ENCODE peak calls at places on chromosome 1, in four cellular contexts. One of them, this sample, is unnamed.

GRCh38 chr1:231918239-231919015 is 291.8 kb downstream of the DISC1 start:
- DNase-seq in GM12878: peak; percentile 8
- DNase-seq in HepG2: no peak
- DNase-seq in K562: no peak
- DNase-seq in this sample: no peak

GRCh38 chr1:18109756-18110597 is 2.4 kb downstream of the IGSF21 start:
- DNase-seq in GM12878: no peak
- DNase-seq in HepG2: no peak
- DNase-seq in K562: no peak
- DNase-seq in this sample: peak; percentile 65

GRCh38 chr1:239952348-239953307 is 139.1 kb upstream of the FMN2 start:
- DNase-seq in GM12878: no peak
- DNase-seq in HepG2: peak; percentile 29
- DNase-seq in K562: no peak
- DNase-seq in this sample: peak; percentile 63

GRCh38 chr1:63276625-63277024 is 45.7 kb upstream of the FOXD3 start:
- DNase-seq in K562: no peak
- DNase-seq in HepG2: no peak
- DNase-seq in GM12878: no peak
- DNase-seq in this sample: peak; percentile 45

GRCh38 chr1:23019851-23020625 is 770 bp downstream of the KDM1A start:
- DNase-seq in GM12878: no peak
- DNase-seq in K562: peak; percentile 59
- DNase-seq in HepG2: peak; percentile 44
- DNase-seq in this sample: peak; percentile 34

GRCh38 chr1:162003825-162004205 is 19.9 kb downstream of the OLFML2B start:
- DNase-seq in K562: no peak
- DNase-seq in GM12878: no peak
- DNase-seq in HepG2: no peak
- DNase-seq in this sample: no peak

GRCh38 chr1:204434116-204434755 is 22.6 kb upstream of the PPP1R15B start:
- DNase-seq in K562: no peak
- DNase-seq in GM12878: no peak
- DNase-seq in HepG2: no peak
- DNase-seq in this sample: no peak

GRCh38 chr1:226223786-226224244 is 351 bp downstream of the MIXL1 start:
- DNase-seq in K562: no peak
- DNase-seq in GM12878: no peak
- DNase-seq in HepG2: no peak
- DNase-seq in this sample: no peak

GRCh38 chr1:224753491-224753890 is 137.4 kb downstream of the CNIH3 start:
- DNase-seq in HepG2: no peak
- DNase-seq in K562: no peak
- DNase-seq in GM12878: no peak
- DNase-seq in this sample: no peak

GRCh38 chr1:93608188-93609109 is 73.2 kb downstream of the BCAR3 start:
- DNase-seq in HepG2: no peak
- DNase-seq in K562: no peak
- DNase-seq in GM12878: no peak
- DNase-seq in this sample: no peak

GRCh38 chr1:14037101-14037807 is 337.3 kb downstream of the PRDM2 start:
- DNase-seq in K562: no peak
- DNase-seq in HepG2: no peak
- DNase-seq in GM12878: no peak
- DNase-seq in this sample: no peak

GRCh38 chr1:165350861-165351260 is 5.7 kb downstream of the LMX1A start:
- DNase-seq in HepG2: no peak
- DNase-seq in GM12878: no peak
- DNase-seq in K562: no peak
- DNase-seq in this sample: no peak

GRCh38 chr1:80417651-80418050 is 1383.1 kb upstream of the ADGRL2 start:
- DNase-seq in GM12878: no peak
- DNase-seq in HepG2: no peak
- DNase-seq in K562: no peak
- DNase-seq in this sample: no peak

GRCh38 chr1:13646533-13646932 is 53.5 kb upstream of the PRDM2 start:
- DNase-seq in K562: no peak
- DNase-seq in HepG2: no peak
- DNase-seq in GM12878: no peak
- DNase-seq in this sample: no peak

GRCh38 chr1:203167026-203167912 is 8.4 kb downstream of the MYBPH start:
- DNase-seq in K562: no peak
- DNase-seq in HepG2: no peak
- DNase-seq in GM12878: no peak
- DNase-seq in this sample: no peak

GRCh38 chr1:208544794-208545193 is 300.6 kb upstream of the PLXNA2 start:
- DNase-seq in HepG2: no peak
- DNase-seq in K562: no peak
- DNase-seq in GM12878: peak; percentile 4
- DNase-seq in this sample: no peak

GRCh38 chr1:178091986-178092745 is 1.7 kb upstream of the RASAL2 start:
- DNase-seq in HepG2: peak; percentile 29
- DNase-seq in K562: no peak
- DNase-seq in GM12878: no peak
- DNase-seq in this sample: no peak

GRCh38 chr1:200527670-200528069 is 92.9 kb downstream of the KIF14 start:
- DNase-seq in HepG2: no peak
- DNase-seq in GM12878: no peak
- DNase-seq in K562: no peak
- DNase-seq in this sample: no peak

GRCh38 chr1:84944767-84945486 is 51.9 kb upstream of the LPAR3 start:
- DNase-seq in K562: peak; percentile 69
- DNase-seq in GM12878: peak; percentile 81
- DNase-seq in HepG2: peak; percentile 84
- DNase-seq in this sample: peak; percentile 83

GRCh38 chr1:100799954-100800612 is 80.5 kb downstream of the VCAM1 start:
- DNase-seq in HepG2: peak; percentile 27
- DNase-seq in GM12878: no peak
- DNase-seq in K562: no peak
- DNase-seq in this sample: no peak

GRCh38 chr1:29360768-29361167 is 124.4 kb downstream of the PTPRU start:
- DNase-seq in K562: no peak
- DNase-seq in HepG2: no peak
- DNase-seq in GM12878: no peak
- DNase-seq in this sample: no peak

GRCh38 chr1:228318823-228319241 is 87.8 kb downstream of the TRIM11 start:
- DNase-seq in HepG2: no peak
- DNase-seq in K562: no peak
- DNase-seq in GM12878: no peak
- DNase-seq in this sample: no peak

GRCh38 chr1:190022709-190023108 is 455.0 kb downstream of the BRINP3 start:
- DNase-seq in GM12878: no peak
- DNase-seq in HepG2: no peak
- DNase-seq in K562: no peak
- DNase-seq in this sample: no peak

GRCh38 chr1:196152975-196153374 is 455.3 kb downstream of the KCNT2 start:
- DNase-seq in K562: no peak
- DNase-seq in HepG2: no peak
- DNase-seq in GM12878: no peak
- DNase-seq in this sample: no peak

GRCh38 chr1:196144588-196144987 is 463.7 kb downstream of the KCNT2 start:
- DNase-seq in K562: no peak
- DNase-seq in HepG2: no peak
- DNase-seq in GM12878: no peak
- DNase-seq in this sample: no peak

GRCh38 chr1:196147530-196147929 is 460.7 kb downstream of the KCNT2 start:
- DNase-seq in HepG2: no peak
- DNase-seq in K562: no peak
- DNase-seq in GM12878: no peak
- DNase-seq in this sample: no peak

GRCh38 chr1:196152086-196152485 is 456.2 kb downstream of the KCNT2 start:
- DNase-seq in K562: peak; percentile 14
- DNase-seq in GM12878: no peak
- DNase-seq in HepG2: no peak
- DNase-seq in this sample: no peak

DNA sequence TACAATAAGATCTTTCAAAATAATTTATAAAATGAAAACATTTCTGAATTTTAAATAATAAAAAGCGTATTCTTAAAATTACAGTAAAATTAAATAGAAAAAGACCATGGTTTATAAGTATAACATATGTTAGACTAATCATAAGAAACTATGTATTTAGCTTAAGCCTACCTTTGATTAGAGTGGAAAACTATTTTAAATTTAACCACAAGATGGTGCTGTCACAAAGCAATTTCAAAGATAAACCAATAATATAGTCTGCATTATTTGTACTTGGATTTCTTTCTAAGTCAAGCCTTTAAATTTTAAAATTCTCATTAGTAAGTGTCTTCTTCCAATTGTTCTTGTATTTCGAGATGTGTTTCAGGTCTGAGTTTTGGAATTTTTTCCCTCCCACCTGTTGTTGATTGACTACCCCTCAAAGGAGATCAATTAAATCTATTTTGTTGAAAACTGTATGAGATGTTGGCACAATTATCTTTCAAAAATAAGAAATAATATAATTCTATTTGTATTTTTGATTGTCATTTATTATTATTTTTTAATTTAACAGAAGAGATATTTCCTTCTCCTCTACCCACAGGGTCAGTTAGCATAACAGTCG is 459.8 kb downstream of the KCNT2 start:
- DNase-seq in K562: peak; percentile 13
- DNase-seq in GM12878: no peak
- DNase-seq in HepG2: peak; percentile 6
- DNase-seq in this sample: peak; percentile 13
- TF ChIP-seq FOXK2 in K562: no peak
- TF ChIP-seq FOXK2 in GM12878: no peak
- TF ChIP-seq FOXK2 in HepG2: no peak
- TF ChIP-seq FOXK2 in this sample: no peak

DNA sequence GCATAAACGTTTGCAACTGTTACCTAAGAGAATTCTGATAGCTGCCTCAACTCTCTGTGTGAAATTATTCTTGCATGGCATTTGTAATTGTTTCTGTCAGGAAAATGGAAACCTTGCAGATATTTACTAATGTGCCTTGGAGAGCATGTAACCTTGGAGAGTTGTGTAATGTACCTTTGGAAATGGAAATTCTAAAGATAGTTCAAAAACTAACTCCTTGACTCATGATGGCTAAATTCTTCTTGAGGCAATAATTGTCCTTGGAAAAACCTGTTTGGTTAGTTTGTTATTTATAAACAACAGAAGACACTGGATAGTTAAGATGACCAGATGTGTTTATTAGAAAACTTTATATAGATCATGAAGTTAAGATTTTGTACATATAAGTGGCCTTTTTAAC is 1033.8 kb downstream of the PLA2G4A start:
- DNase-seq in GM12878: no peak
- DNase-seq in HepG2: no peak
- DNase-seq in K562: no peak
- DNase-seq in this sample: no peak
- TF ChIP-seq BHLHE40 in GM12878: no peak
- TF ChIP-seq BHLHE40 in HepG2: no peak
- TF ChIP-seq BHLHE40 in K562: no peak
- TF ChIP-seq BHLHE40 in this sample: no peak

DNA sequence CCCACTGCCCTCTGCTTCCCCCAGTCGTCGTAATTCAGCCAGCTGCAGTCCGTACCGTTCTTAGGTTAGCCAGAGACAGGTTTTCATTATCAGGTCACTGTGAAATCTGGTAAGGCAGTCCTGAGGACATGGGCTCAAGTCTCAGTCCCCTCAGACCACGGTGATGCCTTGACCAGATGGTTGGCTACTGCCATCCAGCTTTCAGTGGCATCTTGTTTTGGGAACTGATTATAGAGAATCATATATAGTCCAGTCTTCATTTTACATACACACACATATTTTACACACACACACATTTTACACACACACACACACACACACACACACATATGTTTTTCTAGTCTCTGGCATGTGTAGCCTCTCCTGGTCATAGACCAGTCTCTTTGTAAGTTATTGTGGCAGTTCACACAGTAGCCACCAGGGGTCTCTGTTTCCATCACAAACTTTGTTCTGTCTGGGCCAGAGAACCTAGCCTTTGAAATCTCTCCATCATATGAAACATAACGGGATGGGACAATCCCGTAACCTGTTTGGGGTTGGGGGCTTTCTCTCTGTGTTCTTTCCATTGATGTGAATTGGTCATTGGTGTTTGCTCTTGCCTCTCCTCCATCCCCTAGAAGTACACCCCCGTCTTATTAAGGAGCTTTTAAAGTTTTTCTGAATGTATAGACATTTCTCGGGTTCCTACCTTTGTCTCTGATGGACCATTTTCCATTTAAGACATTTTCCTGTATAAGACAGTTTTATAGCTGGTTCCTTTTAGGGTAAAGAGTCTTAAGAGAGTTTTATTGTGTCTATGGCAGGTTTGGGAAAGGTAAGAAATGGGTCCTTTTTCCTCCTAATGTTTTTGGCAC is 8.4 kb upstream of the IKBKE start:
- DNase-seq in GM12878: no peak
- DNase-seq in HepG2: peak; percentile 56
- DNase-seq in K562: peak; percentile 74
- DNase-seq in this sample: peak; percentile 79
- TF ChIP-seq FOXK2 in GM12878: no peak
- TF ChIP-seq FOXK2 in HepG2: no peak
- TF ChIP-seq FOXK2 in K562: peak; percentile 55
- TF ChIP-seq FOXK2 in this sample: no peak

GRCh38 chr1:6140413-6140812 is 39.7 kb downstream of the CHD5 start:
- DNase-seq in HepG2: no peak
- DNase-seq in GM12878: no peak
- DNase-seq in K562: no peak
- DNase-seq in this sample: no peak

GRCh38 chr1:6142734-6143133 is 37.4 kb downstream of the CHD5 start:
- DNase-seq in HepG2: no peak
- DNase-seq in K562: no peak
- DNase-seq in GM12878: no peak
- DNase-seq in this sample: no peak

GRCh38 chr1:6143392-6143791 is 36.7 kb downstream of the CHD5 start:
- DNase-seq in K562: no peak
- DNase-seq in GM12878: no peak
- DNase-seq in HepG2: no peak
- DNase-seq in this sample: no peak

GRCh38 chr1:6141601-6142000 is 38.5 kb downstream of the CHD5 start:
- DNase-seq in HepG2: no peak
- DNase-seq in K562: peak; percentile 57
- DNase-seq in GM12878: no peak
- DNase-seq in this sample: no peak

DNA sequence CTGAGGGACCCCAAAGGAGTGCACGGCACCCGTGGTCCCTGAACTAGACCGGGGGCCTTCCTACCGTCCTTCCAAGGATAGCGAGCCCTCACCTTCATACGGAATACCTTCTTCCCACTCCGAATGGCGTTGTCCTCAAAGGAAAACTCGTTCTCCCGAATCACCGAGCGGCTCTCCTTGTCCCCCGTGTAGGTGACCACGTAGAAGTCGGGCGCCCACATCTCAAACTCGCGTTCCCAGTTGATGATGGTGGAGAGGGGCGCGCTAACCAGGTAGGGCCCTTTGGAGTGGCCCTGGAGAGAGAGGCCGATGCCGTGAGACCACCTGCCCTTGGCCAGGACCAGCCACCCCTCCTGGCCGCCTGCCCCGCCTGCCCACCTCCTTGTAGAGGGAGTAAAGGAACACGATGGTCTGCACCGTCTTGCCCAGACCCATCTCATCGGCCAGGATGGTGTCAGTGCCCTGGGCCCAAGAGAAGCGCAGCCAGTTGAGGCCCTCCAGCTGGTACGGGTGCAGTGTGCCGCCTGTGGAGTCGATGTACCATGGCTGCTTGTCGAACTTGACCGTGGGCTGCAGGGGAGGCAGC is 38.0 kb downstream of the CHD5 start:
- DNase-seq in K562: no peak
- DNase-seq in HepG2: no peak
- DNase-seq in GM12878: no peak
- DNase-seq in this sample: no peak
- TF ChIP-seq BHLHE40 in K562: no peak
- TF ChIP-seq BHLHE40 in HepG2: no peak
- TF ChIP-seq BHLHE40 in GM12878: no peak
- TF ChIP-seq BHLHE40 in this sample: no peak

GRCh38 chr1:195733826-195734225 is 874.4 kb downstream of the KCNT2 start:
- DNase-seq in HepG2: peak; percentile 8
- DNase-seq in GM12878: no peak
- DNase-seq in K562: no peak
- DNase-seq in this sample: no peak
- TF ChIP-seq FOXK2 in HepG2: no peak
- TF ChIP-seq FOXK2 in GM12878: no peak
- TF ChIP-seq FOXK2 in K562: no peak
- TF ChIP-seq FOXK2 in this sample: no peak